ENCODE peak calls at places on chromosomes 2 and 18, in five cellular contexts. One of them, this sample, is unnamed.

GRCh38 chr2:20190862-20191713 is 33.8 kb downstream of the SDC1 start:
- DNase-seq in neural crest cell: peak
- DNase-seq in T-helper 9 cell: no peak
- DNase-seq in AG10803: peak
- DNase-seq in T follicular helper cell: no peak
- DNase-seq in this sample: no peak

GRCh38 chr2:21939961-21940360 is 816.2 kb downstream of the TDRD15 start:
- DNase-seq in T follicular helper cell: no peak
- DNase-seq in AG10803: no peak
- DNase-seq in T-helper 9 cell: no peak
- DNase-seq in neural crest cell: no peak
- DNase-seq in this sample: no peak

GRCh38 chr18:11872479-11873136 is 21.4 kb downstream of the CHMP1B start:
- DNase-seq in T follicular helper cell: no peak
- DNase-seq in AG10803: peak
- DNase-seq in neural crest cell: no peak
- DNase-seq in T-helper 9 cell: no peak
- DNase-seq in this sample: peak

GRCh38 chr2:160028431-160029269 is 33.8 kb downstream of the PLA2R1 start:
- DNase-seq in T follicular helper cell: no peak
- DNase-seq in neural crest cell: no peak
- DNase-seq in AG10803: peak
- DNase-seq in T-helper 9 cell: no peak
- DNase-seq in this sample: peak

GRCh38 chr2:45287040-45287439 is 277.8 kb upstream of the SIX2 start:
- DNase-seq in AG10803: no peak
- DNase-seq in T-helper 9 cell: no peak
- DNase-seq in neural crest cell: no peak
- DNase-seq in T follicular helper cell: no peak
- DNase-seq in this sample: no peak

GRCh38 chr18:657998-658946 is 819 bp downstream of the TYMS start:
- DNase-seq in T-helper 9 cell: peak
- DNase-seq in T follicular helper cell: peak
- DNase-seq in neural crest cell: peak
- DNase-seq in AG10803: peak
- DNase-seq in this sample: peak

GRCh38 chr2:69686855-69687254 is 43.3 kb upstream of the AAK1 start:
- DNase-seq in T follicular helper cell: no peak
- DNase-seq in AG10803: no peak
- DNase-seq in neural crest cell: no peak
- DNase-seq in T-helper 9 cell: no peak
- DNase-seq in this sample: no peak

GRCh38 chr2:19362094-19362649 is 3.7 kb upstream of the OSR1 start:
- DNase-seq in neural crest cell: no peak
- DNase-seq in T follicular helper cell: no peak
- DNase-seq in T-helper 9 cell: no peak
- DNase-seq in AG10803: no peak
- DNase-seq in this sample: peak

This sample was measured in GM03348.